ENCODE peak calls at places on chromosomes 12 and 14, in six cellular contexts. I is lung, B is NB4, E is fibroblast of pulmonary artery, R is endodermal cell, Q is dorsolateral prefrontal cortex. X is an unnamed sample.

GRCh38 chr12:85733984-85734383 is 102.2 kb downstream of the RASSF9 start:
- DNase-seq in I (no peak), Q (no peak), R (no peak), B (no peak), E (peak; percentile 38), X (no peak)

GRCh38 chr12:121295123-121295745 is 1.3 kb downstream of the CAMKK2 start:
- DNase-seq in B (peak; percentile 68), R (peak; percentile 77), I (no peak), Q (no peak), E (no peak), X (no peak)

GRCh38 chr12:113208041-113208934 is 13.0 kb upstream of the TPCN1 start:
- DNase-seq in B (peak; percentile 100), Q (no peak), I (no peak), R (peak; percentile 74), E (peak; percentile 38), X (no peak)

GRCh38 chr14:101762530-101763101 is 1.1 kb downstream of the PPP2R5C start:
- DNase-seq in B (no peak), I (no peak), R (no peak), E (no peak), Q (no peak), X (no peak)

GRCh38 chr12:24482044-24482443 is 466.9 kb downstream of the BCAT1 start:
- DNase-seq in I (no peak), B (no peak), R (no peak), E (no peak), Q (no peak), X (no peak)

GRCh38 chr14:92456215-92457017 is 57.2 kb upstream of the RIN3 start:
- DNase-seq in R (peak; percentile 86), I (peak; percentile 58), B (peak; percentile 76), Q (no peak), E (peak; percentile 83), X (peak; percentile 61)

GRCh38 chr12:26122681-26123481 is 2.0 kb downstream of the BHLHE41 start:
- DNase-seq in I (peak; percentile 51), B (peak; percentile 86), Q (peak; percentile 67), R (peak; percentile 80), E (peak; percentile 82), X (peak; percentile 73)

GRCh38 chr12:50248406-50248805 is 34.9 kb downstream of the LIMA1 start:
- DNase-seq in B (no peak), Q (no peak), R (no peak), I (no peak), E (no peak), X (no peak)

GRCh38 chr14:105987563-105987962 is 461.2 kb downstream of the TMEM121 start:
- DNase-seq in I (no peak), B (peak; percentile 57), E (no peak), Q (no peak), R (no peak), X (no peak)

GRCh38 chr12:49336645-49337584 is at the start of gene C1QL4:
- DNase-seq in R (peak; percentile 98), E (peak; percentile 61), I (peak; percentile 82), B (peak; percentile 86), Q (no peak), X (peak; percentile 99)

GRCh38 chr12:122646568-122647220 is 56.5 kb downstream of the HCAR2 start:
- DNase-seq in B (peak; percentile 99), Q (no peak), I (no peak), R (no peak), E (peak; percentile 58), X (no peak)

GRCh38 chr12:123934829-123935228 is 37.8 kb downstream of the CCDC92 start:
- DNase-seq in I (no peak), Q (no peak), E (peak; percentile 20), B (peak; percentile 94), R (peak; percentile 41), X (no peak)

GRCh38 chr14:21723431-21724045 is 49.9 kb upstream of the OR4E1 start:
- DNase-seq in B (peak; percentile 50), Q (no peak), R (peak; percentile 94), I (no peak), E (peak; percentile 24), X (peak; percentile 71)

GRCh38 chr12:68633614-68634558 is 23.2 kb downstream of the RAP1B start:
- DNase-seq in Q (no peak), B (no peak), E (no peak), I (no peak), R (no peak), X (no peak)

GRCh38 chr14:74126315-74126714 is 41.6 kb downstream of the LIN52 start:
- DNase-seq in E (no peak), B (no peak), Q (no peak), R (no peak), I (no peak), X (no peak)

GRCh38 chr14:63986789-63987533 is 134.2 kb downstream of the SYNE2 start:
- DNase-seq in R (no peak), Q (no peak), E (peak; percentile 92), I (no peak), B (peak; percentile 80), X (no peak)

GRCh38 chr12:21471294-21471693 is 30.1 kb downstream of the RECQL start:
- DNase-seq in Q (no peak), E (no peak), B (no peak), I (no peak), R (no peak), X (no peak)

GRCh38 chr12:108332791-108333382 is 6.2 kb downstream of the CMKLR1 start:
- DNase-seq in E (no peak), I (peak; percentile 58), R (peak; percentile 66), B (peak; percentile 92), Q (no peak), X (no peak)

GRCh38 chr12:121132601-121133481 is at the start of gene P2RX7:
- DNase-seq in Q (peak; percentile 99), I (peak; percentile 67), B (peak; percentile 76), E (peak; percentile 38), R (peak; percentile 92), X (peak; percentile 34)

GRCh38 chr14:21068521-21069387 is 1.4 kb upstream of the ARHGEF40 start:
- DNase-seq in Q (no peak), R (peak; percentile 82), E (peak; percentile 67), B (peak; percentile 85), I (peak; percentile 69), X (peak; percentile 57)

GRCh38 chr12:50132505-50133135 is 20.6 kb downstream of the COX14 start:
- DNase-seq in R (no peak), E (no peak), B (peak; percentile 76), Q (no peak), I (no peak), X (no peak)

GRCh38 chr12:546920-547845 is 87.4 kb downstream of the B4GALNT3 start:
- DNase-seq in B (peak; percentile 75), R (peak; percentile 92), E (peak; percentile 59), Q (no peak), I (peak; percentile 64), X (peak; percentile 83)

GRCh38 chr14:51095854-51096823 is 1.2 kb upstream of the TRIM9 start:
- DNase-seq in R (no peak), I (no peak), B (peak; percentile 34), E (peak; percentile 29), Q (peak; percentile 80), X (peak; percentile 10)

GRCh38 chr14:75979071-75979571 is 2.7 kb downstream of the TGFB3 start:
- DNase-seq in R (peak; percentile 87), I (no peak), E (peak; percentile 59), B (peak; percentile 19), Q (peak; percentile 53), X (peak; percentile 53)
- TF ChIP-seq CTCF in R (peak; percentile 81), I (peak; percentile 26), E (peak; percentile 76), B (peak; percentile 34), Q (peak; percentile 65), X (peak; percentile 46)

GRCh38 chr14:62162998-62163589 is 400.9 kb downstream of the SNAPC1 start:
- DNase-seq in R (peak; percentile 70), E (peak; percentile 67), B (peak; percentile 51), Q (no peak), I (no peak), X (peak; percentile 28)

GRCh38 chr14:62168564-62169155 is 406.4 kb downstream of the SNAPC1 start:
- DNase-seq in R (peak; percentile 82), I (no peak), B (no peak), Q (no peak), E (no peak), X (no peak)
- TF ChIP-seq CTCF in R (peak; percentile 72), I (no peak), B (no peak), Q (peak; percentile 22), E (peak; percentile 13), X (no peak)

DNA sequence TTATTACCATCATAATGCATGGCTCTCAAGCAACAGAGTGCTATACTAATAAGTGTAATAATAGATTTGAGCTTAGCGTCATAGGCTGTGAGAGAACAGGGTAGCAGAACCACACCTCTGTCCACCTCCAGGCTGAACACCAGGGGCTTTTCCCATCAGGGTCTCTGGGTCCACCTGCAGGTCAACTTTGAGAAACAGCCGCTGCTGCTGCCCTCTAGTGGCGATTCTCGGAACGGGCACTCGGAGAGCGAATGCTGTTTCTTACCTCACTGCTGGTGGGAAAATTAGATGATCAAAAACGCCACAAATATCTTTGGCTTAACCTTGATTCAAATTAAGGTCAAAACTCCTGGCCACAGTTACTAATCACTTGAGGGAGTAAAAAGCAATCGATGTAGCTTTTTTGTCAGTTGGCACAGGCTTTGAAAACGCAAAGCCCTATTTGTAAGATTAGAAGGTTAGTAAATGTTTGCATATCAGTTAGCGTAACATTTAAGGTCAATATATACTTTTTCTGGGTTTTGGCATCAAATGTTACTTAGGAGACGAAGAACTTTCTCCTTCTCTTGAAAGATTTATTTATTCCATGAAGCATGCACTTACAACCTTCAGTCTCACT is 127.9 kb upstream of the TMEM132D start:
- DNase-seq in I (peak; percentile 43), E (peak; percentile 17), Q (no peak), R (peak; percentile 99), B (peak; percentile 67), X (peak; percentile 93)
- TF ChIP-seq CTCF in I (peak; percentile 74), E (peak; percentile 62), Q (peak; percentile 96), R (peak; percentile 100), B (peak; percentile 100), X (peak; percentile 99)

GRCh38 chr12:110180591-110181005 is 56.4 kb downstream of the IFT81 start:
- DNase-seq in B (no peak), E (peak; percentile 9), R (no peak), Q (no peak), I (no peak), X (no peak)

GRCh38 chr12:110186059-110186458 is 61.9 kb downstream of the IFT81 start:
- DNase-seq in R (no peak), E (no peak), B (no peak), Q (no peak), I (no peak), X (no peak)

GRCh38 chr12:110185626-110186025 is 61.5 kb downstream of the IFT81 start:
- DNase-seq in B (no peak), R (no peak), I (no peak), E (no peak), Q (no peak), X (no peak)

GRCh38 chr12:110179291-110179690 is 55.1 kb downstream of the IFT81 start:
- DNase-seq in B (no peak), I (no peak), E (peak; percentile 27), Q (no peak), R (no peak), X (no peak)

DNA sequence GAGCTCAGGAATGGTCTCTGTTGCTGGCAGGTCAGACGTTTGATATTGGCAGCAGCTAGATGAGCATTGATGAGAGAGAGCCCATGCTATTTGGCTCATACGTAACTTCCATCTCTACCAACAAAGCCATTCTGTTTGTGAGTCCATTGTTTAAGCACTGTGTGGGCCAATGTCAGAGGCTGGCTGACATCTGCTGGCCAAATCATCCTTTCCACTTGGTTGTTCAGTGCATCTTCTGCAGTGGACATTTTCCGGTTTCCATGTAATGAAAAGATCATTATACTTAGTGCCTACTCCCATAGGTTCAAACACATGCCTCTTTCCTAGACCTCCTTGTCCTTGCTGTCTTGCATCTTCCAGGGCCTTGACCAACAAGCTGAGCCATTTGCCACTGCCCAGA is 59.2 kb downstream of the IFT81 start:
- DNase-seq in R (no peak), Q (peak; percentile 63), E (no peak), I (no peak), B (no peak), X (no peak)
- TF ChIP-seq CTCF in R (no peak), Q (peak; percentile 60), E (no peak), I (no peak), B (no peak), X (no peak)

GRCh38 chr12:119631930-119632678 is 35.8 kb upstream of the PRKAB1 start:
- DNase-seq in E (no peak), I (no peak), Q (no peak), R (no peak), B (no peak), X (no peak)
- TF ChIP-seq CTCF in E (no peak), I (no peak), Q (no peak), R (no peak), B (no peak), X (no peak)

X was measured in nephron progenitor cell.